ENCODE peak calls at places on chromosomes 2 and 18, in eight cellular contexts. E, N, F, D, V, U, O and Q are unnamed samples.

GRCh38 chr2:111015256-111015655 is 105.5 kb upstream of the BCL2L11 start:
- DNase-seq in V (peak), O (no peak), N (no peak), D (no peak), F (no peak), E (no peak), U (no peak), Q (no peak)

GRCh38 chr2:139990646-139991335 is 1210.6 kb upstream of the NXPH2 start:
- DNase-seq in U (no peak), V (no peak), D (no peak), N (no peak), F (no peak), E (no peak), O (no peak), Q (no peak)

GRCh38 chr2:220148849-220149248 is 521.4 kb downstream of the SLC4A3 start:
- DNase-seq in F (no peak), N (no peak), D (no peak), O (no peak), E (no peak), U (no peak), V (no peak), Q (no peak)

GRCh38 chr2:23541453-23542334 is 156.7 kb downstream of the KLHL29 start:
- DNase-seq in E (peak), D (no peak), F (peak), U (peak), N (no peak), O (peak), V (peak), Q (peak)

GRCh38 chr2:36633470-36634092 is 35.6 kb upstream of the FEZ2 start:
- DNase-seq in N (no peak), F (peak), E (no peak), O (no peak), U (no peak), V (no peak), D (no peak), Q (no peak)

GRCh38 chr2:206670531-206671319 is 28.4 kb downstream of the FAM237A start:
- DNase-seq in O (no peak), V (no peak), F (no peak), E (no peak), N (no peak), U (no peak), D (no peak), Q (no peak)

GRCh38 chr2:39573276-39573675 is 92.4 kb upstream of the TMEM178A start:
- DNase-seq in U (no peak), D (no peak), V (no peak), F (no peak), E (no peak), N (no peak), O (no peak), Q (no peak)

GRCh38 chr2:105814291-105814940 is 69.7 kb downstream of the NCK2 start:
- DNase-seq in D (no peak), U (no peak), V (no peak), O (no peak), E (no peak), F (peak), N (no peak), Q (no peak)

GRCh38 chr2:222604749-222605515 is 51.0 kb downstream of the FARSB start:
- DNase-seq in V (no peak), U (no peak), D (no peak), O (no peak), F (no peak), E (no peak), N (no peak), Q (no peak)

GRCh38 chr18:70126832-70127231 is 78.7 kb downstream of the RTTN start:
- DNase-seq in F (no peak), N (no peak), D (no peak), E (no peak), U (no peak), O (no peak), V (no peak), Q (no peak)

GRCh38 chr2:10220516-10221391 is 82.0 kb upstream of the HPCAL1 start:
- DNase-seq in D (no peak), E (no peak), O (no peak), N (no peak), F (peak), V (peak), U (no peak), Q (peak)

GRCh38 chr2:197134206-197134605 is 176.4 kb downstream of the ANKRD44 start:
- DNase-seq in D (no peak), U (no peak), O (no peak), V (no peak), N (no peak), F (no peak), E (no peak), Q (no peak)

GRCh38 chr2:48175254-48175653 is 269.0 kb upstream of the FBXO11 start:
- DNase-seq in F (peak), V (peak), O (no peak), D (no peak), E (no peak), U (no peak), N (no peak), Q (no peak)

GRCh38 chr2:140122001-140122400 is 1341.8 kb upstream of the NXPH2 start:
- DNase-seq in N (no peak), F (peak), V (no peak), O (no peak), E (no peak), U (no peak), D (no peak), Q (no peak)

GRCh38 chr18:9898792-9899549 is 13.2 kb downstream of the TXNDC2 start:
- DNase-seq in O (no peak), V (peak), E (no peak), U (no peak), D (no peak), F (no peak), N (no peak), Q (no peak)

GRCh38 chr2:240919786-240920782 is 13.9 kb downstream of the CROCC2 start:
- DNase-seq in D (no peak), O (peak), N (no peak), E (no peak), F (no peak), U (no peak), V (no peak), Q (no peak)

GRCh38 chr2:127596311-127597045 is 49.5 kb upstream of the GPR17 start:
- DNase-seq in V (no peak), E (no peak), F (no peak), D (no peak), O (no peak), N (no peak), U (no peak), Q (no peak)